ENCODE peak calls at places on chromosomes 7 and 10, in nine cellular contexts. I is astrocyte of the spinal cord, R is BJ, W is kidney, X is AG09309, Z is GM23338, D is lower leg skin, C is breast epithelium, B is cardiac muscle cell. O is an unnamed sample.

GRCh38 chr7:16668049-16668858 is 22.3 kb downstream of the BZW2 start:
- DNase-seq in X (peak; percentile 100), Z (peak; percentile 40), I (peak; percentile 99), W (no peak), B (no peak), C (peak; percentile 82), D (peak; percentile 73), R (peak; percentile 99), O (peak; percentile 75)

GRCh38 chr7:44274623-44274975 is 50.8 kb downstream of the CAMK2B start:
- DNase-seq in W (peak; percentile 55), C (no peak), B (no peak), X (no peak), Z (no peak), D (no peak), R (no peak), I (no peak), O (no peak)

GRCh38 chr10:89476676-89477075 is 58.7 kb downstream of the SLC16A12 start:
- DNase-seq in C (peak; percentile 67), B (peak; percentile 73), I (peak; percentile 91), W (peak; percentile 73), X (no peak), Z (no peak), D (no peak), R (no peak), O (no peak)

GRCh38 chr7:121394709-121395140 is 1.4 kb downstream of the FAM3C start:
- DNase-seq in Z (no peak), B (no peak), I (no peak), W (no peak), R (no peak), D (no peak), X (no peak), C (no peak), O (no peak)

GRCh38 chr10:115491526-115492140 is 398.5 kb downstream of the ATRNL1 start:
- DNase-seq in C (no peak), W (peak; percentile 17), D (no peak), B (no peak), R (no peak), I (no peak), Z (no peak), X (no peak), O (no peak)

GRCh38 chr7:92961966-92962365 is 125.6 kb upstream of the CDK6 start:
- DNase-seq in R (no peak), C (no peak), W (no peak), B (no peak), I (no peak), X (no peak), Z (no peak), D (no peak), O (no peak)

GRCh38 chr10:84613336-84614021 is 285.1 kb downstream of the CCSER2 start:
- DNase-seq in C (no peak), R (no peak), X (no peak), B (peak; percentile 87), Z (peak; percentile 90), W (no peak), D (no peak), I (peak; percentile 32), O (peak; percentile 12)

GRCh38 chr10:123999956-124000615 is 93.3 kb downstream of the CHST15 start:
- DNase-seq in I (no peak), B (no peak), C (peak; percentile 10), D (no peak), W (peak; percentile 5), Z (no peak), X (no peak), R (no peak), O (no peak)

GRCh38 chr10:88361995-88362540 is 221.1 kb downstream of the RNLS start:
- DNase-seq in Z (no peak), I (no peak), X (no peak), D (no peak), R (peak; percentile 31), B (no peak), W (no peak), C (no peak), O (no peak)

GRCh38 chr7:45575501-45576248 is 1.5 kb downstream of the ADCY1 start:
- DNase-seq in I (no peak), C (no peak), X (no peak), D (no peak), W (no peak), R (no peak), B (no peak), Z (peak; percentile 46), O (no peak)

GRCh38 chr10:62352356-62352963 is 21.7 kb upstream of the ZNF365 start:
- DNase-seq in I (peak; percentile 18), R (no peak), Z (no peak), C (no peak), D (no peak), X (no peak), W (no peak), B (no peak), O (no peak)

DNA sequence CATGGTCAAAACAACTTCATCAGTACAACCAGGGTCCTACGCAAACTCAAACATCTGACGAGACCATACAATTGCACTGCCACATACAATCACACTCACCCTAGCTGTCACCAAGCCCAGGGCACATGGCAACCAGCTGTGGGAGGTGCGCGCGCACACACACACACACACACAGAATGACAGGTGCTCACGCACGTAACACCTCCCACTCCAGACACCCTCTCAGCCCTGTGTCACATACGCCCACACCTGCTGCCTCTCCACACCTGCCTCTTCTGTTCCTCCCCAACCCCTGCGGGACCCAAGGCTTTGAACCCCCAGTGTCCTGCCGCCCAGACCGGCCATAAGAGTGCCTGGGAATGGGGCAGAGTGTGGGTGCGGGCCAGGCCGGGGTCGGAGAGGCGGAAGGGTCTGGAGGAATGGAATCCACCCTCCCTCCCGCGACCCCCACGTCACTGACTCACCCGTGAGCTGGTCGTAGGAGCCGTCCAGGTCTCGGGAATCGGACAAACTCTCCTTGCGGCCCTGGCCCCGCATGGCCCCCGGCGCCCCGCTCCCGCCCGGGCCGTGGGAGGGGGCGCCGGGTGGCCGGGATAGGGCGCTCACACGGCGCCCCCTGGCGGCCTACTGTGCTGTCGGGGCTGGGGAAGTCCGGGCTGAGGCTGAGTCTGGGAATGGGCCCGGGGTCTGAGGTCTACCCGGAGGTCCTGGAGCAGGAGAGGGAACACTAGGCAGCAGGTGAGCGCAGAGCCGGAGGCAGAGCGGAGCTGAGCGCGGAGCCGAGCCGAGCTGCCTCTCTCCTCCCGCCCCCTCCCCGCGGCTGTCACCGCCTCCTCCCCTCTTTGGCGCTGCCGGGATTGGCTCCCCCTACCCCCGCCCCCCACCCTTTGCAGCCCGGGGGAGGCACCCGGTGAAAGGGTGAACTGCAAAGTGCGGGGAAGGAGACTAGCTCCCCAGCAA is at the start of gene KCNIP2:
- DNase-seq in B (peak; percentile 58), C (no peak), X (no peak), Z (peak; percentile 92), D (no peak), R (no peak), I (no peak), W (peak; percentile 63), O (no peak)
- TF ChIP-seq CTCF in B (peak; percentile 54), C (no peak), X (peak; percentile 36), Z (peak; percentile 79), D (no peak), R (peak; percentile 41), I (peak; percentile 59), W (peak; percentile 23), O (peak; percentile 27)

DNA sequence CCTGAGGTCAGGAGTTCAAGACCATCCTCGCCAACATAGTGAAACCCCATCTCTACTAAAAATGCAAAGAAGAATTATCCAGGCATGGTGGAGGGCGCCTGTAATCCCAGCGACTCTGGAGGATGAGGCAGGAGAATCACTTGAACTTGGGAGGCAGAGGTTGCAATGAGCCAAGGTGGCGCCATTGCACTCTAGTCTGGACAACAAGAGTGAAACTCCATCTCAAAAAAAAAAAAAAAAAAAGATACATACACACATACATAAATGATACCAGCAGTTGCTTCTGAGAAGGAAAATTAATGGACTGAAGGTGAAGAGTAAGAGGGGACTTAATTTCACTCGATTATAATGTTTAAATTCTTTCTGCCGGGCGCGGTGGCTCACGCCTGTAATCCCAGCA is 40.2 kb upstream of the PAX2 start:
- DNase-seq in W (no peak), X (no peak), B (no peak), C (no peak), Z (no peak), D (no peak), R (no peak), I (no peak), O (no peak)
- TF ChIP-seq CTCF in W (no peak), X (no peak), B (no peak), C (no peak), Z (peak; percentile 53), D (no peak), R (no peak), I (no peak), O (no peak)

GRCh38 chr10:80453392-80453714 is 757 bp upstream of the TSPAN14 start:
- DNase-seq in R (no peak), W (peak; percentile 37), D (no peak), I (no peak), Z (peak; percentile 64), X (no peak), B (no peak), C (no peak), O (no peak)
- TF ChIP-seq CTCF in R (no peak), W (no peak), D (no peak), I (no peak), Z (peak; percentile 33), X (no peak), B (no peak), C (no peak), O (no peak)

DNA sequence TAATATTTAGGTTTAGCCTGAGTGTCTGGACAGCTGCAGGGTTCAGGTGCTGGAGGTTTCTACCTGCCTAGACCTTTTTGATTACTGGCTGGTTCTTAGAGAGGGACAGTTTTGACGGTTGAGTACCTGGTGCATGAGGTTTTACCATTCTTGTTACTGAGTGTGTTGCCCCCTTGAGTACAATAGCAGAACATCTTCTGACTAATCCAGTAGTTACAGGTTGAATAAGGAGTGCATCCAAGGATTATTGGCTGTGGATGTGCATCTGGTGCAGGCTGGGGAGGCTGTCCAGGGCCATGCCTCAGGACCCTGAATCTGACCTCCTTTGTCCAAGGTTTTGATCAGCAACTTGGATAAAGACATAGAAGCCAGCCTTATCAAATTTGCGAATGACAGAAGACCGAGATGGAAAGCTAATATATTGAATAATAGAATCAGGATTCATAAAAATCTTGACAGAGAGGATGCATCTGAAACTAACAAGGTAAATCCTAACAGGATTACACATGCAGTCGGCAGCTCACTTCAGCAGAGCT is 23.1 kb downstream of the PLPP4 start:
- DNase-seq in W (no peak), D (no peak), C (no peak), R (no peak), B (no peak), Z (peak; percentile 30), I (no peak), X (no peak), O (no peak)
- TF ChIP-seq CTCF in W (no peak), D (no peak), C (no peak), R (peak; percentile 46), B (no peak), Z (peak; percentile 55), I (peak; percentile 40), X (peak; percentile 41), O (no peak)